ENCODE peak calls at places on chromosomes 5 and 9, in eight cellular contexts. One of them, this sample, is unnamed.

GRCh38 chr5:60685700-60686099 is 14.3 kb downstream of the DEPDC1B start:
- DNase-seq in HCT116: no peak
- DNase-seq in GM12878: no peak
- DNase-seq in endothelial cell of umbilical vein: no peak
- DNase-seq in HepG2: no peak
- DNase-seq in SK-N-SH: no peak
- DNase-seq in K562: no peak
- DNase-seq in H1: no peak
- DNase-seq in this sample: no peak

GRCh38 chr9:136345281-136346156 is 18.0 kb downstream of the DNLZ start:
- DNase-seq in HCT116: no peak
- DNase-seq in GM12878: no peak
- DNase-seq in endothelial cell of umbilical vein: peak
- DNase-seq in HepG2: peak
- DNase-seq in SK-N-SH: peak
- DNase-seq in K562: peak
- DNase-seq in H1: peak
- DNase-seq in this sample: no peak

GRCh38 chr5:82348749-82349148 is 70.6 kb upstream of the RPS23 start:
- DNase-seq in HCT116: no peak
- DNase-seq in GM12878: no peak
- DNase-seq in endothelial cell of umbilical vein: no peak
- DNase-seq in HepG2: no peak
- DNase-seq in SK-N-SH: no peak
- DNase-seq in K562: no peak
- DNase-seq in H1: no peak
- DNase-seq in this sample: no peak

GRCh38 chr5:123444016-123444415 is 20.8 kb upstream of the CEP120 start:
- DNase-seq in HCT116: no peak
- DNase-seq in GM12878: no peak
- DNase-seq in endothelial cell of umbilical vein: no peak
- DNase-seq in HepG2: no peak
- DNase-seq in SK-N-SH: no peak
- DNase-seq in K562: no peak
- DNase-seq in H1: no peak
- DNase-seq in this sample: no peak

GRCh38 chr5:1731091-1731639 is 68.5 kb downstream of the MRPL36 start:
- DNase-seq in HCT116: no peak
- DNase-seq in GM12878: no peak
- DNase-seq in endothelial cell of umbilical vein: no peak
- DNase-seq in HepG2: no peak
- DNase-seq in SK-N-SH: peak
- DNase-seq in K562: no peak
- DNase-seq in H1: peak
- DNase-seq in this sample: no peak

GRCh38 chr5:57692582-57693487 is 210.2 kb upstream of the ACTBL2 start:
- DNase-seq in HCT116: peak
- DNase-seq in GM12878: no peak
- DNase-seq in endothelial cell of umbilical vein: peak
- DNase-seq in HepG2: peak
- DNase-seq in SK-N-SH: no peak
- DNase-seq in K562: peak
- DNase-seq in H1: no peak
- DNase-seq in this sample: no peak

GRCh38 chr5:110055301-110055700 is 365.6 kb downstream of the MAN2A1 start:
- DNase-seq in HCT116: no peak
- DNase-seq in GM12878: no peak
- DNase-seq in endothelial cell of umbilical vein: no peak
- DNase-seq in HepG2: no peak
- DNase-seq in SK-N-SH: no peak
- DNase-seq in K562: no peak
- DNase-seq in H1: no peak
- DNase-seq in this sample: no peak

GRCh38 chr9:33221568-33221884 is 18.4 kb upstream of the SPINK4 start:
- DNase-seq in HCT116: no peak
- DNase-seq in GM12878: no peak
- DNase-seq in endothelial cell of umbilical vein: no peak
- DNase-seq in HepG2: no peak
- DNase-seq in SK-N-SH: no peak
- DNase-seq in K562: no peak
- DNase-seq in H1: no peak
- DNase-seq in this sample: no peak

GRCh38 chr5:41924526-41924871 is 582 bp upstream of the FBXO4 start:
- DNase-seq in HCT116: no peak
- DNase-seq in GM12878: no peak
- DNase-seq in endothelial cell of umbilical vein: peak
- DNase-seq in HepG2: no peak
- DNase-seq in SK-N-SH: no peak
- DNase-seq in K562: no peak
- DNase-seq in H1: no peak
- DNase-seq in this sample: no peak

GRCh38 chr9:136538599-136539426 is 7.0 kb downstream of the NOTCH1 start:
- DNase-seq in HCT116: no peak
- DNase-seq in GM12878: no peak
- DNase-seq in endothelial cell of umbilical vein: peak
- DNase-seq in HepG2: no peak
- DNase-seq in SK-N-SH: no peak
- DNase-seq in K562: no peak
- DNase-seq in H1: no peak
- DNase-seq in this sample: no peak

GRCh38 chr5:1511037-1511436 is 12.7 kb downstream of the LPCAT1 start:
- DNase-seq in HCT116: no peak
- DNase-seq in GM12878: no peak
- DNase-seq in endothelial cell of umbilical vein: no peak
- DNase-seq in HepG2: no peak
- DNase-seq in SK-N-SH: no peak
- DNase-seq in K562: no peak
- DNase-seq in H1: peak
- DNase-seq in this sample: no peak

GRCh38 chr9:34590376-34591090 is 1.0 kb upstream of the CNTFR start:
- DNase-seq in HCT116: no peak
- DNase-seq in GM12878: no peak
- DNase-seq in endothelial cell of umbilical vein: peak
- DNase-seq in HepG2: no peak
- DNase-seq in SK-N-SH: no peak
- DNase-seq in K562: peak
- DNase-seq in H1: peak
- DNase-seq in this sample: no peak

GRCh38 chr9:110095776-110096175 is 112.2 kb downstream of the C9orf152 start:
- DNase-seq in HCT116: no peak
- DNase-seq in GM12878: no peak
- DNase-seq in endothelial cell of umbilical vein: no peak
- DNase-seq in HepG2: no peak
- DNase-seq in SK-N-SH: no peak
- DNase-seq in K562: no peak
- DNase-seq in H1: no peak
- DNase-seq in this sample: no peak

GRCh38 chr5:95815143-95815729 is 7.3 kb downstream of the GLRX start:
- DNase-seq in HCT116: no peak
- DNase-seq in GM12878: no peak
- DNase-seq in endothelial cell of umbilical vein: no peak
- DNase-seq in HepG2: no peak
- DNase-seq in SK-N-SH: no peak
- DNase-seq in K562: no peak
- DNase-seq in H1: no peak
- DNase-seq in this sample: no peak

GRCh38 chr9:73412874-73413273 is 261.2 kb downstream of the ANXA1 start:
- DNase-seq in HCT116: no peak
- DNase-seq in GM12878: no peak
- DNase-seq in endothelial cell of umbilical vein: no peak
- DNase-seq in HepG2: no peak
- DNase-seq in SK-N-SH: no peak
- DNase-seq in K562: no peak
- DNase-seq in H1: no peak
- DNase-seq in this sample: no peak

GRCh38 chr9:114899461-114899860 is 30.9 kb downstream of the TNFSF8 start:
- DNase-seq in HCT116: no peak
- DNase-seq in GM12878: no peak
- DNase-seq in endothelial cell of umbilical vein: peak
- DNase-seq in HepG2: no peak
- DNase-seq in SK-N-SH: no peak
- DNase-seq in K562: no peak
- DNase-seq in H1: no peak
- DNase-seq in this sample: no peak

GRCh38 chr5:140875085-140876065 is at the start of gene PCDHA12:
- DNase-seq in HCT116: no peak
- DNase-seq in GM12878: no peak
- DNase-seq in endothelial cell of umbilical vein: no peak
- DNase-seq in HepG2: no peak
- DNase-seq in SK-N-SH: peak
- DNase-seq in K562: no peak
- DNase-seq in H1: no peak
- DNase-seq in this sample: no peak
- H3K9ac ChIP-seq in HCT116: no peak
- H3K9ac ChIP-seq in GM12878: no peak
- H3K9ac ChIP-seq in endothelial cell of umbilical vein: no peak
- H3K9ac ChIP-seq in HepG2: no peak
- H3K9ac ChIP-seq in SK-N-SH: peak
- H3K9ac ChIP-seq in K562: no peak
- H3K9ac ChIP-seq in H1: peak
- H3K9ac ChIP-seq in this sample: no peak

GRCh38 chr5:150948539-150948938 is 43.8 kb upstream of the ZNF300 start:
- DNase-seq in HCT116: no peak
- DNase-seq in GM12878: no peak
- DNase-seq in endothelial cell of umbilical vein: no peak
- DNase-seq in HepG2: no peak
- DNase-seq in SK-N-SH: no peak
- DNase-seq in K562: no peak
- DNase-seq in H1: no peak
- DNase-seq in this sample: no peak

GRCh38 chr5:150945501-150945900 is 40.7 kb upstream of the ZNF300 start:
- DNase-seq in HCT116: no peak
- DNase-seq in GM12878: no peak
- DNase-seq in endothelial cell of umbilical vein: no peak
- DNase-seq in HepG2: no peak
- DNase-seq in SK-N-SH: no peak
- DNase-seq in K562: no peak
- DNase-seq in H1: no peak
- DNase-seq in this sample: no peak

GRCh38 chr5:150945947-150946346 is 41.2 kb upstream of the ZNF300 start:
- DNase-seq in HCT116: no peak
- DNase-seq in GM12878: no peak
- DNase-seq in endothelial cell of umbilical vein: no peak
- DNase-seq in HepG2: no peak
- DNase-seq in SK-N-SH: peak
- DNase-seq in K562: no peak
- DNase-seq in H1: no peak
- DNase-seq in this sample: no peak

GRCh38 chr5:150946351-150946905 is 41.6 kb upstream of the ZNF300 start:
- DNase-seq in HCT116: no peak
- DNase-seq in GM12878: no peak
- DNase-seq in endothelial cell of umbilical vein: peak
- DNase-seq in HepG2: no peak
- DNase-seq in SK-N-SH: peak
- DNase-seq in K562: peak
- DNase-seq in H1: no peak
- DNase-seq in this sample: no peak
- TF ChIP-seq POLR2AphosphoS5 in HCT116: no peak
- TF ChIP-seq POLR2AphosphoS5 in GM12878: no peak
- TF ChIP-seq POLR2AphosphoS5 in endothelial cell of umbilical vein: peak
- TF ChIP-seq POLR2AphosphoS5 in HepG2: no peak
- TF ChIP-seq POLR2AphosphoS5 in SK-N-SH: no peak
- TF ChIP-seq POLR2AphosphoS5 in K562: peak
- TF ChIP-seq POLR2AphosphoS5 in H1: no peak
- TF ChIP-seq POLR2AphosphoS5 in this sample: no peak

DNA sequence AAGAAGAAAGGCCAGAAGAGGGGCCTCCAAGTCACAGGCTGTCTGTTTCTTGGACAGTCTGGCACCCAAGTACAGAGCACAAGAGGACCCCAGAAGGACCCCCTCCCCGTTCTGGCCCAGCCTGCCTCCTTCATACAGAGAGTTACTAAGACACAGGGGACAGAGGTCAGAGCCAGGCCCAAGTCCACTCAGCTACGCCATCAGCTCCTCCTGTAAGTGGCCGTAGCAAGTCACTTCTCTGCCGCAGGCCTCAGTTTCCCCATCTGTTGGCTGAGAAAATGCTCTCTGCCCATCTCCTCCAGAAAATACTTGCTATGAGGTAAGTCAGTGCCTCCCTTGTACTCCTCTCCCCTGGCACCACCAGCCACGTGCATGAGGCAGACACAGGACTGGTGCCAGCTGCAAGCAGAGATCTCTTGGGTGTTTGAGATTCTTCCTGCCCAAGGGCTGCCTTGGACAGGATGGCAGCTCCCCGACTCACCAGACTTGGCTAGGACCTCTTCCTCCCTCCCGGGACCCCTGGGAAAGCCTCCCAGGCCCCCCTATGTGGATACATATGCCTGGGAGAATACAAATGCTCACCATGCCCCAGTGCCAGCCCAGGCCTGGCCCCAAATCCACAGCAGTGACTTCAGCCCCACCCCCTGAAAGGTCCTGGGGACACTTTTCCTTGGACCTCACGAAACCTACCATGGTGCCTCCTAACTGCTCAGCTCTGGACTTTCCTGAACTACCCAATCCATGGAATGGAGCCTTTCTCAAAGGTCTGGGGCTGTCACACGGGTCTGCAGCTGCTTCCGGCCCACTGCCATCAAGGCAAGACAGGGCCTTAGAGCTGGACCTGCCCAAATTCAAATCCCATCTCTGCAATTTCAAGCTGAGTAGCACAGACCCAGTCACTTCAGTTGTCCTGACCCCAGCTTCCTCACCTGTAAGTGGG is 5.1 kb downstream of the EEIG1 start:
- DNase-seq in HCT116: no peak
- DNase-seq in GM12878: no peak
- DNase-seq in endothelial cell of umbilical vein: no peak
- DNase-seq in HepG2: no peak
- DNase-seq in SK-N-SH: no peak
- DNase-seq in K562: no peak
- DNase-seq in H1: no peak
- DNase-seq in this sample: no peak
- H3K9ac ChIP-seq in HCT116: no peak
- H3K9ac ChIP-seq in GM12878: no peak
- H3K9ac ChIP-seq in endothelial cell of umbilical vein: no peak
- H3K9ac ChIP-seq in HepG2: no peak
- H3K9ac ChIP-seq in SK-N-SH: peak
- H3K9ac ChIP-seq in K562: no peak
- H3K9ac ChIP-seq in H1: no peak
- H3K9ac ChIP-seq in this sample: no peak

DNA sequence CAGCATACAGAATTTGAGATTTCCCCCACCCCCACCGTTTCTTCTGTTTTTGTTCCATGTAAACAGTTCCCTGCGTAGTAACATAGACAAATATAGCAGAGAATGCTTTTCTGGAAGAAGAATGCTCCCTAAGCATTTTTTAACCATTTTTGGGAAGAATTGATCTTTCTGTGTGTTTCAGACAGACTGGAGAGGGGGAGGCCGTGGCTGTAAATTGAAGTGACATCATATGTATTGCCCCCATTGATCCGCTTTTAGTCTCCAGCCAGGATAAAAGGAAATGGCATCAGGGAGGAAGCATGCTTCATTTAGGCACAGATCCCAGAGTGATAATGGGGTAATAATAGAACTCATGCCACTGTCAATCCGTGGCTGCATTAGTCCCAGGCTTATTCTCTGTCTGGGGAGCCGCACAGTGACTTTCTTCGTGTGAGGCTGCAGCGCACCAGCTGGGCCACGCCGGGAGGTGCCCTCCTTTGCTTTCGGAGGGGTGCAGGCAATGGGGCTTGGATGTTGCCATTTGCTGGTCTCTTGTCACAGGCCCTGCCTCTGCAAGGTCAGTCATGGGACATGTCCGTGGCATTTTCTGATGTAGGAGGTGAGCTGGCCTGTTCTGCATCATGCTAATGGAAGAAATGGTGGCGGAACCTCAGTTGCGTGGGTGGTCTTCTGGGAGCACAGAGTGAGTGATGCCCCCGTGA is 261.5 kb downstream of the FANCC start:
- DNase-seq in HCT116: no peak
- DNase-seq in GM12878: no peak
- DNase-seq in endothelial cell of umbilical vein: peak
- DNase-seq in HepG2: no peak
- DNase-seq in SK-N-SH: peak
- DNase-seq in K562: no peak
- DNase-seq in H1: no peak
- DNase-seq in this sample: peak
- TF ChIP-seq POLR2AphosphoS5 in HCT116: no peak
- TF ChIP-seq POLR2AphosphoS5 in GM12878: no peak
- TF ChIP-seq POLR2AphosphoS5 in endothelial cell of umbilical vein: no peak
- TF ChIP-seq POLR2AphosphoS5 in HepG2: no peak
- TF ChIP-seq POLR2AphosphoS5 in SK-N-SH: no peak
- TF ChIP-seq POLR2AphosphoS5 in K562: no peak
- TF ChIP-seq POLR2AphosphoS5 in H1: no peak
- TF ChIP-seq POLR2AphosphoS5 in this sample: no peak